ENCODE peak calls at places on chromosomes 11 and 22, in ten cellular contexts. K, M, S, Y, I, A, Z, R, V and G are unnamed samples.

GRCh38 chr22:31400023-31400397 is 606 bp downstream of the DRG1 start:
- DNase-seq in V (no peak), Y (no peak), S (no peak), A (peak; percentile 32), M (no peak), I (no peak), R (no peak), K (no peak), Z (no peak), G (no peak)

GRCh38 chr11:46240371-46240770 is 37.1 kb upstream of the CREB3L1 start:
- DNase-seq in I (no peak), Z (no peak), A (peak; percentile 57), M (no peak), V (no peak), S (no peak), R (no peak), K (no peak), Y (no peak), G (no peak)

GRCh38 chr11:1882265-1883238 is 9.1 kb downstream of the PRR33 start:
- DNase-seq in Y (peak; percentile 91), K (peak; percentile 51), A (peak; percentile 38), M (no peak), S (peak; percentile 69), I (peak; percentile 90), V (peak; percentile 95), Z (peak; percentile 84), R (peak; percentile 38), G (peak; percentile 88)

GRCh38 chr11:86869966-86870570 is 69.7 kb downstream of the PRSS23 start:
- DNase-seq in A (peak; percentile 64), V (peak; percentile 89), R (no peak), I (no peak), Z (no peak), S (no peak), M (no peak), K (peak; percentile 45), Y (peak; percentile 67), G (peak; percentile 70)

GRCh38 chr22:20436309-20437252 is 1.0 kb downstream of the SCARF2 start:
- DNase-seq in Y (peak; percentile 57), S (no peak), M (no peak), I (peak; percentile 62), A (peak; percentile 33), K (no peak), V (peak; percentile 89), Z (peak; percentile 47), R (peak; percentile 2), G (no peak)

GRCh38 chr22:40709752-40710413 is 30.6 kb downstream of the MCHR1 start:
- DNase-seq in M (no peak), I (no peak), Z (no peak), Y (no peak), A (peak; percentile 62), R (no peak), K (no peak), S (no peak), V (no peak), G (no peak)

GRCh38 chr11:12116425-12117032 is 6.1 kb downstream of the MICAL2 start:
- DNase-seq in S (no peak), M (no peak), K (no peak), V (peak; percentile 75), Z (no peak), I (no peak), A (no peak), Y (no peak), R (no peak), G (no peak)

GRCh38 chr11:19374189-19374588 is 133.4 kb upstream of the E2F8 start:
- DNase-seq in S (no peak), Z (no peak), I (no peak), Y (no peak), K (no peak), A (peak; percentile 88), R (peak; percentile 84), M (no peak), V (no peak), G (no peak)

GRCh38 chr22:50056214-50056972 is 1.7 kb downstream of the TTLL8 start:
- DNase-seq in K (no peak), I (no peak), S (no peak), V (no peak), R (no peak), Z (peak; percentile 36), A (no peak), Y (no peak), M (no peak), G (no peak)

GRCh38 chr11:74284466-74284865 is 27.0 kb downstream of the P4HA3 start:
- DNase-seq in K (no peak), Z (no peak), A (peak; percentile 21), R (no peak), Y (no peak), V (no peak), S (no peak), M (no peak), I (no peak), G (no peak)

GRCh38 chr11:19243601-19244000 is 2.9 kb upstream of the E2F8 start:
- DNase-seq in S (no peak), K (no peak), Y (no peak), Z (no peak), I (no peak), R (no peak), V (no peak), A (no peak), M (no peak), G (no peak)

GRCh38 chr11:119995730-119996491 is 142.0 kb downstream of the TRIM29 start:
- DNase-seq in R (no peak), S (no peak), A (no peak), M (no peak), Y (no peak), V (no peak), I (no peak), Z (no peak), K (no peak), G (no peak)